ENCODE peak calls at places on chromosomes 7 and 10, in nine cellular contexts. S, R, Q, P, N, C, X, L and O are unnamed samples.

GRCh38 chr10:422675-423074 is 266.8 kb downstream of the DIP2C start:
- DNase-seq in S (no peak), R (no peak), Q (no peak), P (no peak), N (no peak), C (no peak), X (no peak), L (no peak), O (no peak)

GRCh38 chr7:112938895-112939588 is 147.6 kb downstream of the GPR85 start:
- DNase-seq in S (peak; percentile 76), R (peak; percentile 53), Q (peak; percentile 65), P (peak; percentile 77), N (peak; percentile 48), C (peak; percentile 77), X (no peak), L (peak; percentile 70), O (no peak)

GRCh38 chr7:106480161-106480579 is 180.8 kb downstream of the CCDC71L start:
- DNase-seq in S (no peak), R (no peak), Q (no peak), P (no peak), N (no peak), C (no peak), X (no peak), L (no peak), O (no peak)

GRCh38 chr10:92153-92552 is 43.1 kb upstream of the TUBB8 start:
- DNase-seq in S (no peak), R (no peak), Q (no peak), P (no peak), N (no peak), C (no peak), X (no peak), L (no peak), O (no peak)

GRCh38 chr10:86652361-86653202 is 1.8 kb upstream of the OPN4 start:
- DNase-seq in S (no peak), R (peak; percentile 23), Q (no peak), P (peak; percentile 59), N (peak; percentile 32), C (peak; percentile 59), X (no peak), L (no peak), O (no peak)

GRCh38 chr7:15015545-15016314 is 113.2 kb upstream of the DGKB start:
- DNase-seq in S (peak; percentile 91), R (peak; percentile 68), Q (peak; percentile 39), P (no peak), N (peak; percentile 64), C (no peak), X (peak; percentile 30), L (peak; percentile 75), O (no peak)

GRCh38 chr10:63711866-63712716 is 190.9 kb downstream of the REEP3 start:
- DNase-seq in S (peak; percentile 84), R (peak; percentile 96), Q (no peak), P (peak; percentile 96), N (peak; percentile 98), C (no peak), X (peak; percentile 97), L (peak; percentile 99), O (peak; percentile 96)

GRCh38 chr7:139860090-139860773 is 31.2 kb downstream of the TBXAS1 start:
- DNase-seq in S (no peak), R (no peak), Q (no peak), P (no peak), N (peak; percentile 55), C (peak; percentile 91), X (peak; percentile 42), L (no peak), O (peak; percentile 60)

GRCh38 chr10:32951111-32951510 is 6.9 kb downstream of the ITGB1 start:
- DNase-seq in S (no peak), R (no peak), Q (no peak), P (no peak), N (no peak), C (no peak), X (no peak), L (no peak), O (no peak)

GRCh38 chr10:98135222-98135899 is 904 bp downstream of the R3HCC1L start:
- DNase-seq in S (no peak), R (no peak), Q (no peak), P (no peak), N (no peak), C (no peak), X (no peak), L (no peak), O (no peak)

GRCh38 chr10:17713133-17713532 is 38.9 kb upstream of the TMEM236 start:
- DNase-seq in S (no peak), R (no peak), Q (no peak), P (no peak), N (no peak), C (no peak), X (no peak), L (no peak), O (no peak)

GRCh38 chr10:32577448-32577847 is 131.5 kb downstream of the CCDC7 start:
- DNase-seq in S (no peak), R (peak; percentile 17), Q (no peak), P (no peak), N (no peak), C (no peak), X (no peak), L (peak; percentile 50), O (no peak)

GRCh38 chr10:70903262-70903921 is 15.0 kb upstream of the PCBD1 start:
- DNase-seq in S (peak; percentile 71), R (peak; percentile 36), Q (peak; percentile 73), P (no peak), N (peak; percentile 66), C (peak; percentile 64), X (peak; percentile 49), L (peak; percentile 76), O (no peak)

GRCh38 chr10:117511601-117512390 is 30.8 kb upstream of the EMX2 start:
- DNase-seq in S (no peak), R (no peak), Q (no peak), P (no peak), N (no peak), C (no peak), X (no peak), L (no peak), O (peak; percentile 52)

GRCh38 chr7:29281782-29282541 is 87.4 kb downstream of the CHN2 start:
- DNase-seq in S (peak; percentile 86), R (peak; percentile 15), Q (peak; percentile 12), P (no peak), N (no peak), C (no peak), X (peak; percentile 49), L (no peak), O (no peak)

GRCh38 chr7:42091461-42092229 is 145.4 kb downstream of the GLI3 start:
- DNase-seq in S (peak; percentile 66), R (peak; percentile 27), Q (no peak), P (no peak), N (no peak), C (no peak), X (no peak), L (no peak), O (no peak)

GRCh38 chr10:11629731-11630130 is 18.3 kb upstream of the USP6NL start:
- DNase-seq in S (no peak), R (no peak), Q (no peak), P (no peak), N (no peak), C (no peak), X (no peak), L (no peak), O (no peak)

GRCh38 chr7:11516328-11516727 is 315.7 kb downstream of the THSD7A start:
- DNase-seq in S (no peak), R (no peak), Q (no peak), P (no peak), N (no peak), C (no peak), X (no peak), L (no peak), O (no peak)

GRCh38 chr7:102872460-102872859 is 40.3 kb upstream of the LRRC17 start:
- DNase-seq in S (no peak), R (peak; percentile 100), Q (no peak), P (no peak), N (no peak), C (no peak), X (no peak), L (peak; percentile 98), O (no peak)
- H3K4me1 ChIP-seq in S (peaks cover 8% of the 10 kb centered on the region), R (peaks cover 35% of the 10 kb centered on the region), Q (no peaks in the 10 kb centered on the region), P (no peaks in the 10 kb centered on the region), N (no peaks in the 10 kb centered on the region), C (no peaks in the 10 kb centered on the region), X (no peaks in the 10 kb centered on the region), L (peaks cover 48% of the 10 kb centered on the region), O (no peaks in the 10 kb centered on the region)

GRCh38 chr10:13652860-13653259 is 66.1 kb downstream of the PRPF18 start:
- DNase-seq in S (no peak), R (no peak), Q (no peak), P (no peak), N (no peak), C (no peak), X (no peak), L (no peak), O (no peak)
- H3K36me3 ChIP-seq in S (no peaks in the 10 kb centered on the region), R (peaks cover 44% of the 10 kb centered on the region), Q (peaks cover 5% of the 10 kb centered on the region), P (peaks cover 5% of the 10 kb centered on the region), N (peaks cover 2% of the 10 kb centered on the region), C (peaks cover 30% of the 10 kb centered on the region), X (peaks cover 11% of the 10 kb centered on the region), L (peaks cover 19% of the 10 kb centered on the region), O (peaks cover 66% of the 10 kb centered on the region)

DNA sequence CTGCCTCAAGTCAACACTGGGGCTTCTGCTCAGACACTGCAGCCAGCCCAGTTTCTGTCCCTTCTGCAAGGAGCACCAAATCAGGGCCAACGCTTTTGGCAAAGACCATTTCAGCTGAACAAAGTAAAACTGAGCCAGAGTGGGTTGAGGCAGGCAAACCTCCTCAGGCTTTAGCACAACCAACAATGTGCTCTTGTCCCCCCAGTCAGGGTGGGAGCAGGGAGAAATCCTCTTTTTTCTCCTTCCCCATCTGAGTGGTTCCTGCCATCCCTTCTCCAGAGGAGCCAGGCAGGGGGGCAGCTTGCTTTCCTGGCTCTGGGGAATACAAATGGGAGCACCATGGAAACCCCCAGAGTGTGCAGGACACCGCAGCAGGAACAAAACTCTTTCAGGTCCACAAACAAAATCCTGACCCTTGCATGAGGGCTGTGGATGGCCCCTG is 14.3 kb downstream of the CAMK2G start:
- DNase-seq in S (no peak), R (no peak), Q (no peak), P (no peak), N (no peak), C (no peak), X (no peak), L (no peak), O (no peak)
- H3K4me1 ChIP-seq in S (no peaks in the 10 kb centered on the region), R (peaks cover 6% of the 10 kb centered on the region), Q (peaks cover 14% of the 10 kb centered on the region), P (no peaks in the 10 kb centered on the region), N (no peaks in the 10 kb centered on the region), C (peaks cover 36% of the 10 kb centered on the region), X (peaks cover 49% of the 10 kb centered on the region), L (no peaks in the 10 kb centered on the region), O (peaks cover 6% of the 10 kb centered on the region)

DNA sequence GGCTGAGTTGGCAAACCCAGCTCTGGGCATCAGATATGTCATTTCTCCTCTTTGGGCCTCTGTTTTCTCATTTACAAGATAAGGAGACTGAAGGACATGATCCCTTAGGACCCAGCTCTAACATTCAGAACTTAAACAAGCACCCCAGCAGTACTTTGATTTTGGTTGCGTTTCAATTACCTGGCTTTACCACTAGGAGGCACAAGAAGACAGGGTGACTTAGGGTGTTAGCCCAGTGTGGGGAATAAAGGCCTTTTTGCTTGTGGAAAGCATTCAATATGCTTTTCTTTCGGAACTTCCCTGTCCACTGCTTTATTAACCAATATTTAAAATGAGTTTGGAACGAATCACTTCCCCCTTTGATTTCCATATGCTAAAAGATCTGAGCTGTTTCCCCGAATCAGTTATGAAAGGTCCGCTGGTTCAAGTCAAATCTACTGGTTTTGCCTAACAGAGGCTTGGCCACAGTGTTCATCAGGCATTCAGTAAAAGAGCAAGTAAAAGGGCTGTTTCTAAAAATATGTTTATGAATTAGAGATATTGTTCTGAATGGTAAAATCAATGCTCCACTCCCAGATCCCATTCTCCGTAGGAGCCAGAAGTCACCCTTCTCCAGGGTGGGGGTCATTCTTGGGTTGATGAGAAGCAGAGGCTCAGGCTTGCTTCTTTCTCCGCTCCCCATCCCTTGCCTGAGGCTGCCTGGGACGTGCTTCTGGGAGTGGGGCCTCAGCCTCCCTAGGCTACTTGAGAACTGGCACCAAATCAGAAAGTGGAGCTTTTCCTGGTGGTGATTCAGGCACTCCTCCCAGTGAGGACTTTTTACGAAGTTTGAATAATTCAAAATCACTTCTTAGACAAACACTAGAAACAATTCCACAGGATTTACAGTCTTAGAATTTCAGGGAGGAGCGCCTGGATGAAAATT is 105.5 kb downstream of the MYOF start:
- DNase-seq in S (peak; percentile 87), R (peak; percentile 88), Q (peak; percentile 53), P (peak; percentile 75), N (no peak), C (no peak), X (peak; percentile 18), L (peak; percentile 92), O (no peak)
- H3K36me3 ChIP-seq in S (no peaks in the 10 kb centered on the region), R (peaks cover 22% of the 10 kb centered on the region), Q (no peaks in the 10 kb centered on the region), P (peaks cover 12% of the 10 kb centered on the region), N (no peaks in the 10 kb centered on the region), C (peaks cover 5% of the 10 kb centered on the region), X (no peaks in the 10 kb centered on the region), L (peaks cover 76% of the 10 kb centered on the region), O (peaks cover 30% of the 10 kb centered on the region)